ENCODE peak calls at places on chromosomes 4 and X, in five cellular contexts. S, A, W, I and L are unnamed samples.

GRCh38 chrX:71251456-71251973 is 2.4 kb downstream of the ZMYM3 start:
- DNase-seq in I (no peak), W (no peak), S (no peak), A (no peak), L (no peak)

GRCh38 chrX:20547649-20548051 is 280.9 kb upstream of the RPS6KA3 start:
- DNase-seq in W (no peak), S (peak; percentile 11), A (no peak), I (no peak), L (no peak)

GRCh38 chrX:7218321-7219152 is 70.6 kb upstream of the PUDP start:
- DNase-seq in W (no peak), I (no peak), A (no peak), S (no peak), L (no peak)

GRCh38 chr4:2281575-2282343 is 19.9 kb upstream of the MXD4 start:
- DNase-seq in S (peak; percentile 35), I (peak; percentile 57), A (no peak), W (no peak), L (no peak)

GRCh38 chr4:8308856-8309771 is 39.6 kb downstream of the HTRA3 start:
- DNase-seq in W (no peak), I (no peak), A (peak; percentile 88), S (no peak), L (no peak)

GRCh38 chr4:24330198-24330972 is 254.0 kb downstream of the DHX15 start:
- DNase-seq in A (peak; percentile 10), S (no peak), W (no peak), I (no peak), L (no peak)

GRCh38 chr4:1566838-1567518 is 117.1 kb downstream of the FAM53A start:
- DNase-seq in W (no peak), A (peak; percentile 76), S (no peak), I (no peak), L (no peak)

GRCh38 chr4:11710484-11710883 is 281.8 kb upstream of the HS3ST1 start:
- DNase-seq in I (no peak), W (no peak), S (no peak), A (no peak), L (no peak)

GRCh38 chr4:29536745-29537144 is 1183.4 kb upstream of the PCDH7 start:
- DNase-seq in I (no peak), S (no peak), W (no peak), A (no peak), L (no peak)

GRCh38 chr4:151922811-151923210 is 162.0 kb upstream of the GATB start:
- DNase-seq in W (no peak), A (no peak), S (no peak), I (no peak), L (no peak)

GRCh38 chr4:168153596-168154440 is 61.5 kb downstream of the ANXA10 start:
- DNase-seq in S (peak; percentile 89), I (peak; percentile 25), A (peak; percentile 95), W (peak; percentile 81), L (peak; percentile 73)

GRCh38 chrX:131828482-131828881 is 194.6 kb upstream of the STK26 start:
- DNase-seq in A (no peak), S (no peak), I (no peak), W (no peak), L (no peak)

GRCh38 chrX:20118065-20118824 is 1.5 kb upstream of the MAP7D2 start:
- DNase-seq in W (no peak), S (peak; percentile 62), A (no peak), I (no peak), L (no peak)

GRCh38 chrX:103716967-103717366 is 6.3 kb downstream of the TMEM31 start:
- DNase-seq in A (no peak), I (no peak), W (no peak), S (no peak), L (no peak)

GRCh38 chrX:105502336-105502735 is 281.8 kb upstream of the TEX13A start:
- DNase-seq in A (no peak), W (no peak), I (no peak), S (no peak), L (no peak)

GRCh38 chr4:177861551-177862094 is 419.4 kb upstream of the AGA start:
- DNase-seq in A (peak; percentile 41), S (no peak), W (no peak), I (no peak), L (no peak)

GRCh38 chr4:98293089-98293887 is 32.1 kb downstream of the RAP1GDS1 start:
- DNase-seq in S (no peak), A (no peak), W (no peak), I (no peak), L (no peak)

GRCh38 chr4:7769936-7770674 is 169.6 kb downstream of the AFAP1 start:
- DNase-seq in A (peak; percentile 58), S (no peak), W (peak; percentile 51), I (no peak), L (no peak)

GRCh38 chrX:44227981-44228380 is 115.5 kb downstream of the EFHC2 start:
- DNase-seq in I (no peak), W (no peak), S (no peak), A (no peak), L (no peak)

GRCh38 chr4:30429813-30430466 is 290.2 kb upstream of the PCDH7 start:
- DNase-seq in I (no peak), A (no peak), W (no peak), S (no peak), L (no peak)

GRCh38 chrX:53317365-53318069 is 36.1 kb upstream of the IQSEC2 start:
- DNase-seq in W (peak; percentile 76), S (peak; percentile 54), A (no peak), I (peak; percentile 54), L (peak; percentile 76)

GRCh38 chr4:150584198-150584593 is 2.2 kb downstream of the MAB21L2 start:
- DNase-seq in S (no peak), I (no peak), A (no peak), W (no peak), L (no peak)

GRCh38 chr4:81562093-81562492 is 90.4 kb upstream of the RASGEF1B start:
- DNase-seq in A (no peak), I (no peak), W (no peak), S (no peak), L (no peak)

GRCh38 chr4:7382634-7383014 is 52.1 kb downstream of the PSAPL1 start:
- DNase-seq in A (no peak), S (no peak), I (no peak), W (no peak), L (no peak)

GRCh38 chrX:134761788-134762187 is 103.5 kb upstream of the PLAC1 start:
- DNase-seq in A (no peak), I (no peak), S (peak; percentile 12), W (no peak), L (no peak)

GRCh38 chr4:182478475-182478874 is 235.3 kb downstream of the TENM3 start:
- DNase-seq in A (no peak), S (no peak), W (peak; percentile 76), I (no peak), L (no peak)

DNA sequence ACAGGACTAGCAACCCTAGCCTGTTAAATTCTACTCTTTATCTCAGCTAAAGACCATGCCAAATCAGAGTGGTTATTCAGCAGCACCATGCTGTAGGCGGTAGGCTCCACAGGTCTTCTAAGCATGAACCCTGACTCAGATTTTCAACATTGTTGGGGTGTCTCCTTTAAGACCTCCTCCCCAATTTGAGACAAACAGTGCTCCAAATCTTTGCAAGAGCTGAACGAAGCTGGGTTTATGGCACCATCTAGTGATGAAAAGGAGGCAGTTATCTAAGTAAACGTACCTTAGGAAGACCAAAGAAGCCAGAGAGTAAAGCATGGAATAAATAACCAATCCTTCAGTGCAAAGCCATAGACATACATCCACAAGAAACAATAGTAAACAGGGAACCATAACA is 334.5 kb upstream of the SLC7A11 start:
- DNase-seq in S (no peak), A (no peak), I (no peak), W (peak; percentile 65), L (no peak)
- TF ChIP-seq CTCF in S (no peak), A (no peak), I (no peak), W (peak; percentile 73), L (peak; percentile 61)

DNA sequence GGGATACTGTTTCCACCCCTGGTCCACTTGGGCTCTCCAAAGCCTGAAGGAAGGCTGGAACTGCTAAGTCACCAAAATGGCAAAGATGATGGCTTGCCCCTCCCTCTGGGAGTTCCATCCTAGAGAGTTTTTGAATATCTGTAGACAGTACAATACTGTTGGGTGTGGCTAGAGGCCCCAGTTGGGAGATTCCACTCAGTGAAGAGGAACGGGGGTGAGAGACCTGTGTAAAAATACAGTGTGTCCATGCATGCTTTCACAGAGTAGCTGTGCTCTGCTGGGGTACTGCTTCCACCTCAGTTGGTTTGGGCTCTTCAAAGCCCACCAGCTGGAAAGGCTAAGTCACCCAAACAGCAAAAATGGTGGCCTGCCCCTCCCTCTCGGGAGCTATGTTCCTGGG is 109.8 kb upstream of the APOOL start:
- DNase-seq in W (no peak), S (no peak), A (no peak), I (no peak), L (no peak)
- TF ChIP-seq CTCF in W (no peak), S (no peak), A (no peak), I (no peak), L (no peak)

GRCh38 chr4:15951781-15952180 is 11.2 kb downstream of the FGFBP2 start:
- DNase-seq in I (no peak), W (no peak), A (no peak), S (no peak), L (no peak)
- TF ChIP-seq CTCF in I (no peak), W (no peak), A (no peak), S (no peak), L (no peak)

DNA sequence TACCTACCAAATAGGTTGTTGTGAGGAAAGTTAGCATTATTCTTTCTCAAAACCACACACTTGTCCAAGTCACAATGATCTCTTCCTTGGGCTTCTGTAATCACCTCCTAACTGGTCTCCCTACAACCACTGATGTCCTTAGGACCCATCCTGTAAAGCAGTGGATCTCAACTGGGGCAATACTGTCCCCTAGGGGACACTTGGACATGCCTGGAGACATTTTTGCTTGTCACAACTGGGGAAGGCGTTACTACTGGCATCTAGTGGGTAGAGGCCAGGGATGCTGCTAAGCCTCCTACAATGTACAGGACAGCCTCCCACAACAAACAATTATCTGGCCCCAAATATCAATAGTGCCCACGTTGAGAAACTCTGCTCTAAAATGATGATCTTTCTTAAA is 118.7 kb upstream of the AP1S2 start:
- DNase-seq in I (no peak), W (peak; percentile 63), S (peak; percentile 5), A (no peak), L (no peak)
- TF ChIP-seq CTCF in I (no peak), W (peak; percentile 61), S (peak; percentile 19), A (peak; percentile 41), L (peak; percentile 57)